ENCODE peak calls at places on chromosomes 4 and X, in four cellular contexts. One of them, this sample, is unnamed.

GRCh38 chrX:134999469-134999868 is 8.7 kb downstream of the SMIM10 start:
- DNase-seq in breast epithelium: no peak
- DNase-seq in G401: peak
- DNase-seq in ELF-1: no peak
- DNase-seq in this sample: peak

GRCh38 chrX:140764401-140764919 is 54.9 kb downstream of the LINC00632 start:
- DNase-seq in breast epithelium: no peak
- DNase-seq in G401: peak
- DNase-seq in ELF-1: peak
- DNase-seq in this sample: no peak

GRCh38 chrX:39204349-39204748 is 403.1 kb downstream of the MID1IP1 start:
- DNase-seq in breast epithelium: no peak
- DNase-seq in G401: no peak
- DNase-seq in ELF-1: no peak
- DNase-seq in this sample: no peak

GRCh38 chrX:12770440-12770839 is 20.8 kb upstream of the PRPS2 start:
- DNase-seq in G401: peak
- DNase-seq in ELF-1: no peak
- DNase-seq in breast epithelium: no peak
- DNase-seq in this sample: no peak

GRCh38 chr4:17535906-17536305 is 20.9 kb downstream of the CLRN2 start:
- DNase-seq in G401: no peak
- DNase-seq in ELF-1: no peak
- DNase-seq in breast epithelium: no peak
- DNase-seq in this sample: no peak

GRCh38 chr4:73311428-73311827 is 52.8 kb upstream of the ANKRD17 start:
- DNase-seq in G401: peak
- DNase-seq in ELF-1: no peak
- DNase-seq in breast epithelium: no peak
- DNase-seq in this sample: no peak

GRCh38 chrX:30635630-30636029 is 17.6 kb upstream of the GK start:
- DNase-seq in breast epithelium: no peak
- DNase-seq in G401: no peak
- DNase-seq in ELF-1: no peak
- DNase-seq in this sample: no peak

GRCh38 chr4:83629945-83630684 is 94.2 kb downstream of the GPAT3 start:
- DNase-seq in G401: no peak
- DNase-seq in breast epithelium: no peak
- DNase-seq in ELF-1: no peak
- DNase-seq in this sample: no peak

GRCh38 chrX:72394518-72395163 is 88.9 kb upstream of the CITED1 start:
- DNase-seq in ELF-1: peak
- DNase-seq in G401: no peak
- DNase-seq in breast epithelium: no peak
- DNase-seq in this sample: no peak

GRCh38 chrX:48076343-48076742 is 4.9 kb upstream of the ZNF630 start:
- DNase-seq in breast epithelium: no peak
- DNase-seq in G401: no peak
- DNase-seq in ELF-1: no peak
- DNase-seq in this sample: no peak

GRCh38 chr4:27702710-27703431 is 842.2 kb downstream of the STIM2 start:
- DNase-seq in breast epithelium: no peak
- DNase-seq in ELF-1: no peak
- DNase-seq in G401: no peak
- DNase-seq in this sample: peak

GRCh38 chr4:157564771-157565170 is 344.2 kb downstream of the GRIA2 start:
- DNase-seq in G401: no peak
- DNase-seq in ELF-1: no peak
- DNase-seq in breast epithelium: no peak
- DNase-seq in this sample: no peak

GRCh38 chrX:110086916-110087484 is 84.1 kb downstream of the TMEM164 start:
- DNase-seq in G401: no peak
- DNase-seq in breast epithelium: no peak
- DNase-seq in ELF-1: peak
- DNase-seq in this sample: no peak

GRCh38 chr4:41358626-41359025 is 101.9 kb downstream of the UCHL1 start:
- DNase-seq in breast epithelium: no peak
- DNase-seq in G401: peak
- DNase-seq in ELF-1: no peak
- DNase-seq in this sample: no peak

GRCh38 chr4:160848901-160849735 is 1314.7 kb downstream of the FSTL5 start:
- DNase-seq in breast epithelium: no peak
- DNase-seq in ELF-1: peak
- DNase-seq in G401: no peak
- DNase-seq in this sample: no peak

GRCh38 chr4:89254847-89255246 is 52.8 kb downstream of the GPRIN3 start:
- DNase-seq in G401: peak
- DNase-seq in ELF-1: peak
- DNase-seq in breast epithelium: no peak
- DNase-seq in this sample: no peak

GRCh38 chr4:56612282-56612681 is 68.8 kb downstream of the HOPX start:
- DNase-seq in G401: no peak
- DNase-seq in ELF-1: no peak
- DNase-seq in breast epithelium: no peak
- DNase-seq in this sample: no peak